ENCODE peak calls at places on chromosomes 1 and 21, in six cellular contexts. G is mesenchymal stem cell, Y is A549, A is H9, Z is IMR-90, I is neural progenitor cell. W is an unnamed sample.

GRCh38 chr1:59601811-59602210 is 212.9 kb upstream of the HOOK1 start:
- DNase-seq in G (no peak), Y (no peak), A (no peak), Z (no peak), I (no peak), W (no peak)

GRCh38 chr1:38772026-38772425 is 87.5 kb downstream of the RRAGC start:
- DNase-seq in G (no peak), Y (no peak), A (no peak), Z (no peak), I (no peak), W (no peak)

GRCh38 chr1:202750761-202751160 is 40.5 kb upstream of the SYT2 start:
- DNase-seq in G (no peak), Y (peak; percentile 3), A (no peak), Z (no peak), I (no peak), W (no peak)

GRCh38 chr21:29295066-29295650 is 3.6 kb upstream of the BACH1 start:
- DNase-seq in G (no peak), Y (no peak), A (no peak), Z (no peak), I (no peak), W (no peak)

GRCh38 chr1:151047591-151047924 is at the start of gene C1orf56:
- DNase-seq in G (peak; percentile 75), Y (peak; percentile 91), A (peak; percentile 79), Z (peak; percentile 60), I (peak; percentile 84), W (peak; percentile 82)

GRCh38 chr21:35882791-35883240 is 177.5 kb downstream of the SETD4 start:
- DNase-seq in G (no peak), Y (no peak), A (no peak), Z (peak; percentile 33), I (no peak), W (no peak)

GRCh38 chr1:14037101-14037807 is 337.3 kb downstream of the PRDM2 start:
- DNase-seq in G (no peak), Y (no peak), A (no peak), Z (no peak), I (no peak), W (no peak)

GRCh38 chr1:86018311-86018923 is 138.2 kb downstream of the COL24A1 start:
- DNase-seq in G (peak; percentile 49), Y (peak; percentile 9), A (no peak), Z (peak; percentile 23), I (peak; percentile 48), W (peak; percentile 45)

GRCh38 chr1:36522461-36523229 is 39.9 kb upstream of the CSF3R start:
- DNase-seq in G (no peak), Y (no peak), A (no peak), Z (no peak), I (no peak), W (no peak)

GRCh38 chr1:86778510-86779218 is 74.3 kb downstream of the SH3GLB1 start:
- DNase-seq in G (no peak), Y (no peak), A (no peak), Z (peak; percentile 86), I (no peak), W (no peak)

GRCh38 chr1:10916311-10916710 is 96.1 kb upstream of the TARDBP start:
- DNase-seq in G (no peak), Y (no peak), A (no peak), Z (no peak), I (no peak), W (no peak)

GRCh38 chr1:210736681-210737080 is 397.3 kb downstream of the KCNH1 start:
- DNase-seq in G (no peak), Y (no peak), A (no peak), Z (no peak), I (no peak), W (no peak)

GRCh38 chr1:1157426-1157913 is 16.2 kb upstream of the TTLL10 start:
- DNase-seq in G (peak; percentile 88), Y (peak; percentile 75), A (peak; percentile 84), Z (peak; percentile 79), I (peak; percentile 72), W (peak; percentile 81)

GRCh38 chr1:166975361-166976129 is at the start of gene ILDR2:
- DNase-seq in G (peak; percentile 44), Y (peak; percentile 28), A (peak; percentile 76), Z (peak; percentile 5), I (peak; percentile 82), W (peak; percentile 71)

GRCh38 chr1:86339014-86339413 is 57.1 kb downstream of the ODF2L start:
- DNase-seq in G (no peak), Y (no peak), A (no peak), Z (no peak), I (no peak), W (no peak)

GRCh38 chr1:93616221-93616995 is 65.2 kb downstream of the BCAR3 start:
- DNase-seq in G (no peak), Y (peak; percentile 46), A (no peak), Z (no peak), I (peak; percentile 17), W (peak; percentile 83)

GRCh38 chr1:212455406-212456165 is 22.9 kb downstream of the NENF start:
- DNase-seq in G (peak; percentile 79), Y (peak; percentile 82), A (peak; percentile 88), Z (peak; percentile 82), I (peak; percentile 83), W (peak; percentile 82)

GRCh38 chr1:7912743-7913557 is 27.7 kb downstream of the TNFRSF9 start:
- DNase-seq in G (no peak), Y (no peak), A (peak; percentile 61), Z (no peak), I (no peak), W (peak; percentile 67)

GRCh38 chr21:29184047-29184446 is 53.6 kb downstream of the MAP3K7CL start:
- DNase-seq in G (no peak), Y (no peak), A (no peak), Z (no peak), I (no peak), W (no peak)

GRCh38 chr21:42414066-42414465 is 10.4 kb downstream of the UBASH3A start:
- DNase-seq in G (no peak), Y (no peak), A (no peak), Z (no peak), I (no peak), W (no peak)

GRCh38 chr1:28091043-28091781 is 2.8 kb upstream of the EYA3 start:
- DNase-seq in G (peak; percentile 73), Y (peak; percentile 43), A (peak; percentile 59), Z (peak; percentile 72), I (peak; percentile 67), W (peak; percentile 61)

GRCh38 chr1:112399456-112399855 is 3.4 kb downstream of the CTTNBP2NL start:
- DNase-seq in G (no peak), Y (no peak), A (no peak), Z (peak; percentile 20), I (no peak), W (no peak)

DNA sequence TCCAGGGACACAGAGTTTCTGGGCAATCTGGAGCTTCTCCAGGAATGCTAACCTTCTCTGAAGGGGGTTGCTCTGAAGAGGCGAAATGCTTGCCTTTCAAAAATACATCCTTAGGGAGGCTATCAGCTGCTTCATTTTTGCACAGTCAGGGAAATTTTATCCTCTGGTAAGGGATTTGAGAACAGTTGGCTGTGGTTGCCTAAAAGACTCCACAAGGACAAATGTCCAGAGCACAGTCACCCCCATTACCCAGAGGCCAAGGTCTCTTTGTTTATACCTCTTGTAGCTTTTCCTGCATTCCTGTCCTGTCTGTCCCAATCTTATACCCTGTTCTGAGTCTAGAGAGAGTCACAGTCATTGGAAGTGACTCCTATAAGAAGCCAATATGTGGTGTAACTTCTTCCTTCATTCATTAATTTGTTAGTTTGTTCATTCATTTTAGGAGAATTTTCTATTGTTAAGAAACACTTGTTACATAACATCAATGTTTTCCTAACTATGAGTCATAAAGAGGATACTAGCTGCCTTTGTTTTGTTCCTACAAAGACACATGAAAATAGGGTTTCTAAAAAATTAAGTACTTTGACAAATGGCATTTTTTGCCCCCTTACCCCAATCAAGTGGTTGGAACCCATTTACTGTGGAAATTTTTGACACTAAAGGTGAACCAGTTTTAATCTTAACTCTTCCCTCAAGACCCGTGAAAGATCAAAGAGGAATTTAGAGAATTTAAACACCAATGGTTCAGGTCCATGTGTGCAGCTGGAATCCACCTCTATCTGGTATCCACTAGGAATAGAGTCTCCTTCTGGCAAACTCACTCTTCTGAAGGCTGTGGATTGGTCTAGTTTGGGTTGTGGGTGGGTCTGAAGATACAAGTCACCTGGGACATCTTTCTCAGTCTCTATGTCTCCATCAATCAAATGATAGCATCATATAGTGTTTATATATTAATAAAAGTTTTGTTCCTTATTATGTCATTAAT is 47.1 kb downstream of the GPR88 start:
- DNase-seq in G (peak; percentile 12), Y (no peak), A (no peak), Z (peak; percentile 12), I (no peak), W (no peak)
- H3K4me2 ChIP-seq in G (no peak overlapping the region), Y (peak overlapping the region; percentile 17), A (no peak overlapping the region), Z (no peak overlapping the region), I (no peak overlapping the region), W (no peak overlapping the region)

DNA sequence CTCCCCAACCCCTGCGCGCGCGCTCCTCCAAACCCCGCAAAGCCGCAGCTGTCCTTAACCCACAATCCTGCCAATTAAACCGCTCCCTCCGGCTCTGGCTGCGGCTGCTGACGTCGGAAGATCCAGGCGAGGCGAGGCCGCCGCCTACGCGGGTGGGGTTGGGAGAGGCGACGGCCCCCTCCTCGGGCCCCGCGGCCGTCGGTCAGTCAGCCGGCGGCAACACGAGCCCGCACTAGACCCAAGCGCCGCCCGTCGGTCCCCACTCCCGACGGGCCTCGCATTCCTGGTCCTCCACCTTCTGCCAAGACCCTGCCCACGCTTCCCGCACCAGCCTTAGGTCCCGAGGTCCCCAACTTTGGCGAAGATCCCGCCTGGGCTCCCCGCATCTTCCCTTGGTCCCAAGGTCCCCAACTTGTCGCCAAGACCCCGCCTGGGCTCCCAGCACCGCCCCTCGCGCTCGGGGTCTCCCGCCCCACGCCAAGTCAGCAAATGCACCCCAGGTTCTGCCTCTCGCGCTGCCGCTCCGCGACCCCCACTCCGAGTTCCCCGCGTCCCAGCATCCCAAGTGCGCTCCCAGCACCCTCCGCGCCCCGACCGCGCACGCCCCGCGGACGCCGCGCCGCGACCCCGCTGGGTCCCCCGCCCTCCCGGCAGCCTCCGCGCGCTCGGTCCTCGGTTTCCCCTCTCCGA is 75.5 kb downstream of the VWA5B1 start:
- DNase-seq in G (no peak), Y (no peak), A (peak; percentile 47), Z (peak; percentile 20), I (peak; percentile 62), W (no peak)
- H3K4me2 ChIP-seq in G (peak overlapping the region; percentile 76), Y (no peak overlapping the region), A (peak overlapping the region; percentile 45), Z (peak overlapping the region; percentile 70), I (peak overlapping the region; percentile 87), W (peak overlapping the region; percentile 54)

GRCh38 chr1:156709743-156710489 is 4.5 kb upstream of the CRABP2 start:
- DNase-seq in G (no peak), Y (no peak), A (no peak), Z (peak; percentile 62), I (peak; percentile 14), W (no peak)
- H3K4me2 ChIP-seq in G (no peak overlapping the region), Y (peak overlapping the region; percentile 37), A (no peak overlapping the region), Z (no peak overlapping the region), I (peak overlapping the region; percentile 96), W (no peak overlapping the region)

GRCh38 chr21:27403011-27403410 is 436.1 kb upstream of the ADAMTS5 start:
- DNase-seq in G (no peak), Y (no peak), A (no peak), Z (no peak), I (no peak), W (no peak)

GRCh38 chr21:27408826-27409225 is 441.9 kb upstream of the ADAMTS5 start:
- DNase-seq in G (no peak), Y (no peak), A (no peak), Z (no peak), I (no peak), W (no peak)

GRCh38 chr21:27406297-27407009 is 439.6 kb upstream of the ADAMTS5 start:
- DNase-seq in G (peak; percentile 36), Y (no peak), A (no peak), Z (peak; percentile 79), I (no peak), W (peak; percentile 11)

GRCh38 chr21:27412530-27412929 is 445.6 kb upstream of the ADAMTS5 start:
- DNase-seq in G (no peak), Y (no peak), A (no peak), Z (no peak), I (no peak), W (no peak)

GRCh38 chr21:27407296-27407695 is 440.4 kb upstream of the ADAMTS5 start:
- DNase-seq in G (no peak), Y (no peak), A (no peak), Z (no peak), I (peak; percentile 52), W (no peak)
- H3K4me2 ChIP-seq in G (no peak overlapping the region), Y (no peak overlapping the region), A (no peak overlapping the region), Z (no peak overlapping the region), I (no peak overlapping the region), W (no peak overlapping the region)